ENCODE peak calls at places on chromosomes 16 and 17, in eight cellular contexts. S is thoracic aorta; U is tibial artery; C is testis; I is right cardiac atrium; T is CD8-positive, alpha-beta memory T cell; A is uterus; J is tibial nerve. E is an unnamed sample.

GRCh38 chr16:70800306-70800705 is 652 bp downstream of the VAC14 start:
- DNase-seq in U (no peak), J (no peak), S (no peak), C (no peak), I (no peak), A (no peak), T (no peak), E (no peak)

GRCh38 chr16:87728026-87728425 is 37.8 kb downstream of the KLHDC4 start:
- DNase-seq in T (no peak), C (no peak), A (no peak), I (no peak), S (no peak), U (no peak), J (no peak), E (no peak)

GRCh38 chr16:69108069-69108904 is 2.8 kb downstream of the HAS3 start:
- DNase-seq in A (no peak), U (peak; percentile 28), I (no peak), J (no peak), T (no peak), S (no peak), C (no peak), E (no peak)

GRCh38 chr16:49278944-49279725 is 2.5 kb downstream of the CBLN1 start:
- DNase-seq in J (no peak), I (no peak), S (no peak), U (no peak), C (no peak), A (no peak), T (no peak), E (no peak)

GRCh38 chr17:419073-419735 is 66.6 kb upstream of the RPH3AL start:
- DNase-seq in U (no peak), J (no peak), A (no peak), C (no peak), T (peak; percentile 71), I (no peak), S (no peak), E (peak; percentile 51)

GRCh38 chr17:27376637-27377547 is 79.4 kb upstream of the KSR1 start:
- DNase-seq in S (no peak), J (no peak), T (no peak), I (no peak), C (no peak), U (peak; percentile 10), A (no peak), E (no peak)

GRCh38 chr17:38706625-38707298 is 1.7 kb downstream of the MLLT6 start:
- DNase-seq in I (no peak), J (no peak), C (peak; percentile 68), U (no peak), T (peak; percentile 61), S (no peak), A (no peak), E (no peak)

GRCh38 chr17:5714993-5715392 is 130.7 kb upstream of the NLRP1 start:
- DNase-seq in U (no peak), C (no peak), I (no peak), A (no peak), T (no peak), J (no peak), S (no peak), E (no peak)

GRCh38 chr17:71948703-71949422 is 172.0 kb upstream of the SOX9 start:
- DNase-seq in J (no peak), I (no peak), T (no peak), C (no peak), S (no peak), A (no peak), U (no peak), E (no peak)

GRCh38 chr17:78973792-78974520 is 5.8 kb downstream of the LGALS3BP start:
- DNase-seq in A (no peak), I (no peak), S (no peak), C (no peak), U (no peak), J (no peak), T (no peak), E (no peak)

GRCh38 chr17:78716814-78717393 is 65.2 kb downstream of the CYTH1 start:
- DNase-seq in U (peak; percentile 78), S (no peak), C (peak; percentile 86), J (peak; percentile 53), T (no peak), A (peak; percentile 56), I (peak; percentile 73), E (no peak)

GRCh38 chr17:2926019-2926650 is 129.9 kb downstream of the RAP1GAP2 start:
- DNase-seq in A (no peak), C (no peak), S (no peak), J (no peak), I (no peak), U (no peak), T (no peak), E (no peak)

GRCh38 chr16:16075463-16076399 is 126.3 kb downstream of the ABCC1 start:
- DNase-seq in A (no peak), C (peak; percentile 77), U (peak; percentile 79), J (peak; percentile 59), T (no peak), S (no peak), I (peak; percentile 60), E (peak; percentile 83)

GRCh38 chr16:87418644-87419043 is 26.5 kb downstream of the MAP1LC3B start:
- DNase-seq in T (no peak), U (no peak), C (no peak), A (no peak), J (no peak), S (no peak), I (no peak), E (no peak)

GRCh38 chr16:15897834-15898254 is 9.4 kb upstream of the CEP20 start:
- DNase-seq in J (no peak), T (no peak), U (no peak), I (no peak), A (no peak), S (no peak), C (no peak), E (no peak)

GRCh38 chr17:49986396-49987289 is 8.4 kb downstream of the DLX3 start:
- DNase-seq in A (no peak), S (no peak), U (peak; percentile 12), J (no peak), I (no peak), T (no peak), C (no peak), E (no peak)

GRCh38 chr17:50551884-50552283 is 4.9 kb downstream of the SPATA20 start:
- DNase-seq in J (no peak), U (no peak), C (no peak), S (no peak), I (no peak), T (no peak), A (no peak), E (no peak)

GRCh38 chr17:62616993-62617893 is 10.2 kb upstream of the MRC2 start:
- DNase-seq in A (no peak), C (no peak), U (no peak), S (no peak), J (no peak), I (no peak), T (no peak), E (no peak)

GRCh38 chr17:40559016-40559853 is 6.0 kb downstream of the CCR7 start:
- DNase-seq in T (no peak), U (peak; percentile 59), S (no peak), J (no peak), A (peak; percentile 84), I (no peak), C (peak; percentile 65), E (no peak)
- H3K4me1 ChIP-seq in T (peaks cover 96% of the 10 kb centered on the region), U (peaks cover 17% of the 10 kb centered on the region), S (peaks cover 5% of the 10 kb centered on the region), J (peaks cover 11% of the 10 kb centered on the region), A (no peaks in the 10 kb centered on the region), I (peaks cover 28% of the 10 kb centered on the region), C (peaks cover 48% of the 10 kb centered on the region), E (no peaks in the 10 kb centered on the region)

GRCh38 chr17:31318298-31319190 is 2.9 kb downstream of the EVI2A start:
- DNase-seq in T (peak; percentile 73), C (peak; percentile 35), A (peak; percentile 63), U (peak; percentile 79), I (peak; percentile 60), J (peak; percentile 66), S (peak; percentile 4), E (no peak)

GRCh38 chr17:31320791-31321190 is 631 bp downstream of the EVI2A start:
- DNase-seq in C (no peak), I (no peak), S (no peak), A (no peak), T (no peak), U (no peak), J (no peak), E (no peak)

GRCh38 chr17:31321481-31321880 is at the start of gene EVI2A:
- DNase-seq in C (peak; percentile 31), U (no peak), A (no peak), S (no peak), T (peak; percentile 86), I (no peak), J (no peak), E (no peak)

GRCh38 chr17:31319253-31319661 is 2.2 kb downstream of the EVI2A start:
- DNase-seq in J (no peak), C (no peak), I (no peak), S (no peak), U (no peak), A (no peak), T (no peak), E (no peak)

DNA sequence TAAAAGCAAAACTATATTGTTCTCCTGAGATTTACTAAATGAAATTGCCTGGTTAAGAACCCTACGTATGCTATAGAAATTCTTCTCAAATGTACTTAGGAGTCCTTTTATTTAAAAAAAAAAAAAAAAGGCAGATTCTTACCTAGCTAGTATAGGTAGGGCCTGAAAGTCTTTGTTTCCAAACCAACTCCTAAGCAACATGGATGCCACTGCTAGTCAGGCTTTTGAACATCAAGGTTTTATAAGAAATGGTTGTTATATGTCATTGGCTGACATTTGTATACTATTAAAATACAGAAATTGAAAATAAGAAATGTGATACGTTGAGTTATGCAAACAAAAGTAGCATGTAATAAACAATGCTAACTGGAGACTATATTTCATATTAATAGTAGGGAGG is 1.2 kb downstream of the EVI2A start:
- DNase-seq in U (no peak), J (no peak), I (no peak), S (no peak), C (no peak), T (no peak), A (no peak), E (no peak)
- H3K4me1 ChIP-seq in U (no peaks in the 10 kb centered on the region), J (no peaks in the 10 kb centered on the region), I (no peaks in the 10 kb centered on the region), S (peaks cover 11% of the 10 kb centered on the region), C (no peaks in the 10 kb centered on the region), T (peaks cover 34% of the 10 kb centered on the region), A (no peaks in the 10 kb centered on the region), E (no peaks in the 10 kb centered on the region)

DNA sequence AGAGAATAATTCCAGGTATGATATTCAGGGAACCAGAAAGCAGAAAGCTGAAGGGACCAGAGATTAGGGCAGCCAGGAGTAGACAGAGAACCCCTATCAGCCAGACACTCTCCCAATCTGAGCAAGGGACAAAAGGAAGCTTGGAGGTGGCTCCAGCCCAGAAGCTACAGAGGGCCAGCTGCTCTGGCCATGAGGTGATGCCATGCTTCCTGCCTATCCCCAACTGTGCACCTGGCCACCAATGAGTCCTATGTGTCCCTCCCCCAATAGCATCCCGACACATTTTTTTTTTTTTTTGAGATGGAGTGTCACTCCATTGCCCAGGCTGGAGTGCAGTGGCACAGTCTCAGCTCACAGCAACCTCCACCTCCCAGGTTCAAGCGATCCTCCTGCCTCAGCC is 30.0 kb downstream of the NSMCE1 start:
- DNase-seq in U (peak; percentile 40), T (no peak), C (no peak), S (no peak), J (no peak), I (no peak), A (no peak), E (no peak)
- H3K4me1 ChIP-seq in U (peaks cover 62% of the 10 kb centered on the region), T (peaks cover 79% of the 10 kb centered on the region), C (peaks cover 38% of the 10 kb centered on the region), S (peaks cover 51% of the 10 kb centered on the region), J (peaks cover 45% of the 10 kb centered on the region), I (peaks cover 24% of the 10 kb centered on the region), A (no peaks in the 10 kb centered on the region), E (peaks cover 35% of the 10 kb centered on the region)

GRCh38 chr17:57838453-57838852 is 11.4 kb downstream of the MRPS23 start:
- DNase-seq in J (no peak), T (no peak), U (no peak), A (no peak), C (no peak), I (no peak), S (no peak), E (peak; percentile 30)
- H3K4me1 ChIP-seq in J (no peaks in the 10 kb centered on the region), T (peaks cover 3% of the 10 kb centered on the region), U (peaks cover 17% of the 10 kb centered on the region), A (no peaks in the 10 kb centered on the region), C (peaks cover 14% of the 10 kb centered on the region), I (peaks cover 4% of the 10 kb centered on the region), S (peaks cover 21% of the 10 kb centered on the region), E (peaks cover 9% of the 10 kb centered on the region)

E was measured in ascending aorta.